ENCODE peak calls at places on chromosomes 4 and X, in eight cellular contexts. K is hepatocyte; Q is pancreas; O is testis; H is NT2/D1; R is A549; B is tibial artery; E is effector memory CD4-positive, alpha-beta T cell. Z is an unnamed sample. For H3K4me1, the result is how much of the 10 kb centered on the place peaks cover.

GRCh38 chr4:25756503-25756902 is 100.9 kb downstream of the SLC34A2 start:
- DNase-seq in K (peak), Q (no peak), O (no peak), H (no peak), R (no peak), B (no peak), E (no peak), Z (no peak)

GRCh38 chr4:630661-631060 is 5.3 kb downstream of the PDE6B start:
- DNase-seq in K (no peak), Q (no peak), O (no peak), H (no peak), R (no peak), B (peak), E (no peak), Z (no peak)

GRCh38 chrX:26613951-26614350 is 398.0 kb downstream of the MAGEB5 start:
- DNase-seq in K (no peak), Q (no peak), O (no peak), H (no peak), R (no peak), B (no peak), E (no peak), Z (no peak)

GRCh38 chr4:160175064-160175643 is 1072.3 kb downstream of the RAPGEF2 start:
- DNase-seq in K (no peak), Q (no peak), O (no peak), H (no peak), R (no peak), B (no peak), E (no peak), Z (no peak)

GRCh38 chr4:156946508-156947197 is 24.9 kb downstream of the PDGFC start:
- DNase-seq in K (peak), Q (no peak), O (no peak), H (no peak), R (peak), B (no peak), E (no peak), Z (no peak)

GRCh38 chr4:87093443-87094123 is 126.8 kb downstream of the KLHL8 start:
- DNase-seq in K (peak), Q (no peak), O (peak), H (no peak), R (peak), B (no peak), E (peak), Z (no peak)

GRCh38 chrX:3218442-3218841 is 128.0 kb downstream of the MXRA5 start:
- DNase-seq in K (no peak), Q (no peak), O (no peak), H (no peak), R (no peak), B (no peak), E (no peak), Z (no peak)

GRCh38 chr4:98261291-98262271 is at the start of gene RAP1GDS1:
- DNase-seq in K (peak), Q (no peak), O (peak), H (no peak), R (peak), B (peak), E (peak), Z (peak)

GRCh38 chr4:26263165-26263564 is 57.6 kb upstream of the RBPJ start:
- DNase-seq in K (peak), Q (no peak), O (peak), H (no peak), R (no peak), B (no peak), E (no peak), Z (no peak)

GRCh38 chr4:180860136-180860720 is 1383.0 kb upstream of the TENM3 start:
- DNase-seq in K (no peak), Q (no peak), O (no peak), H (no peak), R (no peak), B (no peak), E (no peak), Z (no peak)

GRCh38 chr4:168521736-168522135 is 24.9 kb downstream of the PALLD start:
- DNase-seq in K (no peak), Q (no peak), O (no peak), H (no peak), R (no peak), B (no peak), E (no peak), Z (no peak)

GRCh38 chr4:24091632-24092240 is 201.9 kb upstream of the PPARGC1A start:
- DNase-seq in K (no peak), Q (no peak), O (no peak), H (no peak), R (no peak), B (no peak), E (no peak), Z (no peak)

DNA sequence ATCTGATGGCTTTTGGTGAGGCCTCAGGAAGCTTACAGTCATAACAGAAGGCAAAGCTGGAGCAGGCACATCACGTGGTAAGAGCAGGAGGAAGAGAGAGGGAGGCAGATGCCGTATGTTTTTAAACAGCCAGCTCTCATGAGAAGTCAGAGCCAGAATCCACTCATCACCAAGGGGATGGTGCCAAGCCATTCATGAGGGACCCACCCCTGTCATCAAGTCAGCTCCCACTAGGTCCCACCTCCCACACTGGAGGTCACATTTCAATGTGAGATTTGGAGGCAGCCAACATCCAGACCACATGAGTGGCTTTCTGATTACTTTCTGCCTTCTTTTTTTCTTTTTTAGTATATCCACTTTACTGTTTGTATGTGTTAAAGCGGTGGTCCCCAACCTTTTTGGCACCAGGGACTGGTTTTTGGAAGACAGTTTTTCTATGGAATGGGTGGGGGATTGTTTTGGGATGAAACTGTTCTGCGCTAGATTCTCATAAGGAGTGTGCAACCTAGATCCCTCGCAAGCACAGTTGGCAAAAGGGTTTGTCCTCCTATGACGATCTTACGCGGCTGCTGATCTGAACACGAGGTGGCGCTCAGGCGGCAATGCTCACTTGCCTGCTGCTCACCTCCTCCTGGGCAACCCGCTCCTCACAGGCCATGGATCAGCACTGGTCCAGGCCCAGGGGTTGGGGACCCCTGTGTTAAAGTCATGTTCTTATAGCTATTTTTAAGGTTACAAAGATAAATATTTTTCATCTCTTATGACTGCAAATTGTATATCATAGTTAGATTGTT is 61.7 kb downstream of the SLIT2 start:
- DNase-seq in K (peak), Q (no peak), O (peak), H (peak), R (no peak), B (no peak), E (no peak), Z (no peak)
- H3K4me1 ChIP-seq in K (under half), Q (under half), O (under half), H (under half), R (under half), B (under half), E (under half), Z (under half)

GRCh38 chr4:38157592-38157991 is 197.4 kb downstream of the PTTG2 start:
- DNase-seq in K (peak), Q (no peak), O (no peak), H (no peak), R (no peak), B (no peak), E (no peak), Z (no peak)
- H3K4me1 ChIP-seq in K (under half), Q (half or more), O (under half), H (under half), R (half or more), B (under half), E (under half), Z (under half)

GRCh38 chr4:66964467-66964866 is 580.8 kb downstream of the CENPC start:
- DNase-seq in K (no peak), Q (no peak), O (no peak), H (no peak), R (no peak), B (no peak), E (no peak), Z (no peak)

GRCh38 chr4:66956852-66957251 is 588.5 kb downstream of the CENPC start:
- DNase-seq in K (no peak), Q (no peak), O (no peak), H (no peak), R (no peak), B (peak), E (no peak), Z (no peak)

GRCh38 chr4:66955784-66956183 is 589.5 kb downstream of the CENPC start:
- DNase-seq in K (no peak), Q (no peak), O (no peak), H (no peak), R (no peak), B (no peak), E (no peak), Z (no peak)

GRCh38 chr4:66956426-66956825 is 588.9 kb downstream of the CENPC start:
- DNase-seq in K (no peak), Q (no peak), O (no peak), H (no peak), R (no peak), B (no peak), E (no peak), Z (no peak)

DNA sequence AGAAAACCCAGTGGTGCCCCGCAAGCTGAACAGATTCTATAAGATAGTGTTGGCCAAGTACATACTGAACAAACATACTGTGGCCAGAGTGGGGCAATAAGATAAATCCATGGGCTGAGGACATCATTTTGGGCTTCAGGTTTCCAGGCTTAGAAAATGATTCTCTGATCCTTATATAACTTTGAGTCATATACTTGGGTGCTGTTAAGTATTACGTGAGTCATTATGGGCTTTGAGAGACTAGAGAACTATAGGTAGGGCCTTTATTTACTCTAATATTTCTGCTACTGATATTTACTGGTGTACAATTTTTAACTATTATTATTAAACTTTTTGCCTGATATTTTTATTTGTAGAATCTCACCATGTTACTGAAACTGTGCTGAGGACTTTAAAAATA is 586.1 kb downstream of the CENPC start:
- DNase-seq in K (no peak), Q (no peak), O (no peak), H (no peak), R (no peak), B (no peak), E (no peak), Z (no peak)
- H3K4me1 ChIP-seq in K (under half), Q (under half), O (under half), H (under half), R (under half), B (under half), E (under half), Z (under half)

GRCh38 chrX:153626863-153627674 is 19.9 kb upstream of the DUSP9 start:
- DNase-seq in K (no peak), Q (no peak), O (no peak), H (no peak), R (no peak), B (peak), E (no peak), Z (no peak)

GRCh38 chrX:153626025-153626633 is 20.9 kb upstream of the DUSP9 start:
- DNase-seq in K (no peak), Q (no peak), O (no peak), H (no peak), R (no peak), B (no peak), E (no peak), Z (no peak)

GRCh38 chrX:153628129-153628528 is 18.9 kb upstream of the DUSP9 start:
- DNase-seq in K (no peak), Q (no peak), O (no peak), H (no peak), R (no peak), B (no peak), E (no peak), Z (no peak)

GRCh38 chrX:153627675-153628111 is 19.3 kb upstream of the DUSP9 start:
- DNase-seq in K (no peak), Q (no peak), O (no peak), H (no peak), R (no peak), B (peak), E (no peak), Z (no peak)

GRCh38 chrX:153628665-153629064 is 18.3 kb upstream of the DUSP9 start:
- DNase-seq in K (no peak), Q (no peak), O (no peak), H (no peak), R (no peak), B (no peak), E (no peak), Z (no peak)
- H3K4me1 ChIP-seq in K (under half), Q (under half), O (under half), H (under half), R (under half), B (under half), E (under half), Z (under half)

DNA sequence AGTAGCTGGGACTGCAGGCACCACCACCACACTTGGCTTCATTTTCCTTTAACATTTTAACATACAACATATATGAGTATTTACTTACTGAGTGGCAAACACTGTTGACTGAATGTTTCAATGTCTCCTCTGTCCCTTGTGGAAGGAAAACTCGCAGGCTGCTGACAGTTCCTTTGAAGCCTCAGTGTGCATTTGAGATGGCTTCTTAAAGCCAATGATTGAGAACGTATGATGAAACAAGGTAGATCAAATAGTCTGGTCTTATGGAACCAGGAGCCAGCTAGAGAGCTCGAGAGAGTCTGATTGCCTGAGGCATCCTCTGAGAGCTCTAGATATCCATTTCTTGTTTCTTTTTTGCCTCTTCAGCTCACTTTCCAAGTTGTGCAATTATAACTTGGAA is 43.0 kb upstream of the PDLIM3 start:
- DNase-seq in K (no peak), Q (no peak), O (no peak), H (no peak), R (no peak), B (no peak), E (no peak), Z (no peak)
- H3K4me1 ChIP-seq in K (under half), Q (under half), O (under half), H (under half), R (under half), B (under half), E (under half), Z (under half)